ENCODE peak calls at places on chromosomes 1 and 21, in six cellular contexts. C is astrocyte, X is left lung, M is ascending aorta, H is colonic mucosa, A is lung. Z is an unnamed sample.

GRCh38 chr1:40563266-40563665 is 31.8 kb downstream of the ZNF684 start:
- DNase-seq in C (no peak), X (no peak), M (no peak), H (no peak), A (no peak), Z (no peak)

GRCh38 chr1:174266476-174266875 is 107.2 kb downstream of the RABGAP1L start:
- DNase-seq in C (no peak), X (no peak), M (no peak), H (no peak), A (no peak), Z (no peak)

GRCh38 chr1:22142315-22143064 is 407 bp downstream of the WNT4 start:
- DNase-seq in C (no peak), X (no peak), M (no peak), H (peak), A (no peak), Z (peak)

GRCh38 chr1:217053666-217054065 is 330.4 kb upstream of the ESRRG start:
- DNase-seq in C (no peak), X (no peak), M (no peak), H (no peak), A (no peak), Z (no peak)

GRCh38 chr1:77398115-77398514 is 116.3 kb downstream of the AK5 start:
- DNase-seq in C (no peak), X (no peak), M (no peak), H (no peak), A (no peak), Z (no peak)

GRCh38 chr1:14602131-14602530 is 3.6 kb downstream of the KAZN start:
- DNase-seq in C (peak), X (no peak), M (no peak), H (peak), A (peak), Z (peak)

GRCh38 chr1:151832318-151832984 is 849 bp upstream of the RORC start:
- DNase-seq in C (no peak), X (peak), M (no peak), H (peak), A (peak), Z (peak)

GRCh38 chr21:29265690-29266479 is 32.8 kb upstream of the BACH1 start:
- DNase-seq in C (no peak), X (no peak), M (no peak), H (no peak), A (no peak), Z (no peak)

GRCh38 chr1:172531846-172532699 is 877 bp upstream of the SUCO start:
- DNase-seq in C (peak), X (peak), M (peak), H (peak), A (peak), Z (peak)

GRCh38 chr1:45892068-45892785 is 88.8 kb downstream of the MAST2 start:
- DNase-seq in C (peak), X (no peak), M (no peak), H (peak), A (peak), Z (no peak)

GRCh38 chr1:59690531-59690930 is 124.2 kb upstream of the HOOK1 start:
- DNase-seq in C (no peak), X (no peak), M (no peak), H (no peak), A (no peak), Z (no peak)

GRCh38 chr21:42666918-42667317 is 13.5 kb downstream of the PDE9A start:
- DNase-seq in C (no peak), X (peak), M (no peak), H (no peak), A (no peak), Z (no peak)

GRCh38 chr1:228345201-228345930 is 61.3 kb downstream of the TRIM11 start:
- DNase-seq in C (no peak), X (peak), M (no peak), H (no peak), A (no peak), Z (peak)

GRCh38 chr1:228039006-228039481 is 32.2 kb downstream of the WNT3A start:
- DNase-seq in C (no peak), X (no peak), M (no peak), H (no peak), A (no peak), Z (no peak)

GRCh38 chr1:226034482-226034881 is 28.0 kb upstream of the H3-3A start:
- DNase-seq in C (peak), X (peak), M (peak), H (peak), A (peak), Z (peak)

GRCh38 chr1:236388332-236388731 is 5.8 kb upstream of the EDARADD start:
- DNase-seq in C (no peak), X (no peak), M (no peak), H (no peak), A (no peak), Z (no peak)

GRCh38 chr1:151047591-151047924 is at the start of gene C1orf56:
- DNase-seq in C (peak), X (peak), M (no peak), H (peak), A (peak), Z (peak)

GRCh38 chr1:95520390-95520789 is 286.4 kb downstream of the RWDD3 start:
- DNase-seq in C (no peak), X (no peak), M (no peak), H (no peak), A (no peak), Z (no peak)

GRCh38 chr1:60268451-60268850 is 194.9 kb upstream of the C1orf87 start:
- DNase-seq in C (no peak), X (no peak), M (no peak), H (no peak), A (no peak), Z (no peak)

GRCh38 chr1:241742084-241742483 is 90.0 kb downstream of the WDR64 start:
- DNase-seq in C (no peak), X (no peak), M (no peak), H (no peak), A (no peak), Z (no peak)

GRCh38 chr1:117365350-117366280 is 1.6 kb upstream of the MAN1A2 start:
- DNase-seq in C (peak), X (no peak), M (no peak), H (no peak), A (no peak), Z (no peak)

GRCh38 chr1:184890539-184890973 is 83.8 kb downstream of the NIBAN1 start:
- DNase-seq in C (peak), X (no peak), M (no peak), H (no peak), A (no peak), Z (no peak)

DNA sequence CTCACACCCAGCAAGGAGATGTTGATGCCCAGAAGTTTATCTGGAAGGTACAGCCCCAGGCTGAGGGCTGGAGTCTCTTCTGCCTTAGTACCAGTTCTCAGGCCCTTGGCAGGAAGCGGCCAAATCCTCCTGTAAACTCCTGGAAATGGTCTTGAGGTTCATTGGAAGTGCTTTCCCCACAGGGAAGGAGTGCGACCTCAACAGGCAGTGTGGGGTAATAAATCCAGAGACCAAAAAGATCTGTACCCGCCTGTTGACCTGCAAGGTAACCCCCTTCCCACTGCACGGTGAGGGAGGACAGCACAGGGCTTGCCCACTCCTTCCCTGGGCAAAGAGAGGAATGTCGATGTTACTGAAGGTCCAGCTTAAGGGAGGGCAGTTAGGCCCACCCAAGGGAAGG is 4.5 kb downstream of the ATXN7L2 start:
- DNase-seq in C (no peak), X (no peak), M (no peak), H (no peak), A (no peak), Z (no peak)
- TF ChIP-seq CTCF in C (no peak), X (no peak), M (no peak), H (no peak), A (no peak), Z (no peak)

GRCh38 chr1:30740251-30740951 is 17.0 kb upstream of the MATN1 start:
- DNase-seq in C (no peak), X (no peak), M (no peak), H (no peak), A (no peak), Z (no peak)
- H3K27ac ChIP-seq in C (no peak), X (no peak), M (no peak), H (no peak), A (no peak), Z (no peak)

GRCh38 chr1:84434081-84434755 is 35.9 kb downstream of the DNASE2B start:
- DNase-seq in C (no peak), X (no peak), M (no peak), H (no peak), A (no peak), Z (no peak)
- H3K4me3 ChIP-seq in C (no peak), X (no peak), M (no peak), H (no peak), A (no peak), Z (peak)

GRCh38 chr1:9128520-9129371 is at the start of gene GPR157:
- DNase-seq in C (peak), X (peak), M (no peak), H (peak), A (peak), Z (peak)
- TF ChIP-seq CTCF in C (no peak), X (no peak), M (peak), H (no peak), A (no peak), Z (peak)

GRCh38 chr1:211326528-211327340 is at the start of gene TRAF5:
- DNase-seq in C (peak), X (peak), M (no peak), H (peak), A (peak), Z (peak)

GRCh38 chr1:211324992-211325775 is 1.4 kb upstream of the TRAF5 start:
- DNase-seq in C (no peak), X (no peak), M (no peak), H (no peak), A (no peak), Z (no peak)

GRCh38 chr1:211328084-211328694 is 1.6 kb downstream of the TRAF5 start:
- DNase-seq in C (no peak), X (no peak), M (no peak), H (no peak), A (no peak), Z (no peak)

GRCh38 chr1:211327341-211327921 is 798 bp downstream of the TRAF5 start:
- DNase-seq in C (peak), X (no peak), M (no peak), H (peak), A (no peak), Z (no peak)

GRCh38 chr1:211326140-211326527 is 499 bp upstream of the TRAF5 start:
- DNase-seq in C (no peak), X (no peak), M (no peak), H (no peak), A (no peak), Z (no peak)
- H3K27ac ChIP-seq in C (no peak), X (peak), M (peak), H (peak), A (peak), Z (peak)

GRCh38 chr1:244699741-244700140 is 46.8 kb downstream of the DESI2 start:
- DNase-seq in C (no peak), X (no peak), M (no peak), H (no peak), A (no peak), Z (no peak)
- H3K4me3 ChIP-seq in C (no peak), X (no peak), M (no peak), H (no peak), A (no peak), Z (no peak)

GRCh38 chr1:34929853-34930701 is 627 bp upstream of the DLGAP3 start:
- DNase-seq in C (no peak), X (no peak), M (no peak), H (no peak), A (no peak), Z (no peak)
- TF ChIP-seq CTCF in C (no peak), X (no peak), M (no peak), H (no peak), A (no peak), Z (no peak)

GRCh38 chr1:33176362-33176850 is 5.4 kb downstream of the TRIM62 start:
- DNase-seq in C (peak), X (no peak), M (no peak), H (no peak), A (no peak), Z (peak)
- H3K27ac ChIP-seq in C (no peak), X (no peak), M (no peak), H (no peak), A (no peak), Z (peak)

DNA sequence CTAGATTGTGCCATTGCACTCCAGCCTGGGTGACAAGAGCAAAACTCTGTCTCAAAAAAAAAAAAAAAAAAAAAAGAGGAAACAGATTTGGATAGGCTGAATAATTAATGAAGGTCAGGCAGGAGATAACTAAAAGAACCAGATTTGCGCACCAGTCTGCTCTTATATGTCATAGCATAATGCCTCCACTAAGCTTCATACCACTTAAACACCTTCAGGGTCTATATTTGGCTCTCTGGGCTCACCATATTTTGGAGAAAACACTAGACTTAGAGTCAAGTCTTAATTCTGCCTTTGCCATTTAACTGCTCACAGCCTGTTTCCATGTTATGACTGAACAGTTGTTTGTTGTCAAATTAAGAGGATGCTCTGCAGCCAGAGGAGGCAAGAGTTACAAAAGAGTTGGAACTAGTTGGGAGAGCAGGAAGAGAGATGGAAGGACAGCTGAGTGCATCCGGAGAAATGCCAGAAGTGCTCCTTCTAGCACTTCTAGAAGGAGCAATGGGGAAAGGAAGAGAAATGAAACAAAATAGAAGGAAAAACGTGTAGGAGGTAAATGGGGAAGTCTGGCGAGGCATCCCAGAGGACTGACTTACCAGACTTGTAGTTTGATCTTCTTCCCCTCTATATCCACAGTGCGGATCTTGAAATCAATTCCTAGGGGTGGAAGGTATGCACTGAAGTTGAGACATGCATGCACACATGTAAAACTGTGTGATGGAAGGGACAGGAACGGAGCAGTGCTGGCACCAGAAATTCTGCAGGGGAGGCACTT is 1.8 kb downstream of the RAB13 start:
- DNase-seq in C (no peak), X (no peak), M (no peak), H (no peak), A (no peak), Z (no peak)
- H3K4me3 ChIP-seq in C (peak), X (peak), M (peak), H (no peak), A (no peak), Z (no peak)

Z was measured in psoas muscle.